ENCODE peak calls at places on chromosomes 4 and X, in four cellular contexts. One of them, this sample, is unnamed.

GRCh38 chr4:135966936-135967335 is 1565.4 kb downstream of the PCDH18 start:
- DNase-seq in fibroblast of lung: no peak
- DNase-seq in GM23248: no peak
- DNase-seq in K562: no peak
- DNase-seq in this sample: no peak

GRCh38 chrX:152635941-152636340 is 1.8 kb upstream of the GABRQ start:
- DNase-seq in fibroblast of lung: peak
- DNase-seq in GM23248: peak
- DNase-seq in K562: peak
- DNase-seq in this sample: peak

GRCh38 chr4:91118597-91118996 is 991.4 kb downstream of the CCSER1 start:
- DNase-seq in fibroblast of lung: no peak
- DNase-seq in GM23248: no peak
- DNase-seq in K562: no peak
- DNase-seq in this sample: no peak

GRCh38 chr4:40553995-40554394 is 75.7 kb downstream of the RBM47 start:
- DNase-seq in fibroblast of lung: no peak
- DNase-seq in GM23248: no peak
- DNase-seq in K562: peak
- DNase-seq in this sample: no peak

GRCh38 chr4:124111922-124112321 is 600.6 kb downstream of the ANKRD50 start:
- DNase-seq in fibroblast of lung: peak
- DNase-seq in GM23248: peak
- DNase-seq in K562: peak
- DNase-seq in this sample: peak

GRCh38 chr4:152936446-152937279 is 540 bp downstream of the FHDC1 start:
- DNase-seq in fibroblast of lung: no peak
- DNase-seq in GM23248: peak
- DNase-seq in K562: peak
- DNase-seq in this sample: peak

GRCh38 chr4:13527983-13528822 is 16.1 kb downstream of the NKX3-2 start:
- DNase-seq in fibroblast of lung: no peak
- DNase-seq in GM23248: no peak
- DNase-seq in K562: no peak
- DNase-seq in this sample: no peak

GRCh38 chrX:2696698-2697215 is 5.7 kb downstream of the CD99 start:
- DNase-seq in fibroblast of lung: peak
- DNase-seq in GM23248: peak
- DNase-seq in K562: peak
- DNase-seq in this sample: no peak

GRCh38 chrX:133859860-133860259 is 125.5 kb downstream of the GPC3 start:
- DNase-seq in fibroblast of lung: peak
- DNase-seq in GM23248: peak
- DNase-seq in K562: no peak
- DNase-seq in this sample: no peak

GRCh38 chrX:77640702-77641101 is 145.3 kb downstream of the ATRX start:
- DNase-seq in fibroblast of lung: no peak
- DNase-seq in GM23248: no peak
- DNase-seq in K562: no peak
- DNase-seq in this sample: no peak

GRCh38 chr4:13657016-13657415 is 29.5 kb upstream of the BOD1L1 start:
- DNase-seq in fibroblast of lung: no peak
- DNase-seq in GM23248: no peak
- DNase-seq in K562: no peak
- DNase-seq in this sample: no peak

GRCh38 chr4:921830-922331 is 10.2 kb downstream of the GAK start:
- DNase-seq in fibroblast of lung: no peak
- DNase-seq in GM23248: no peak
- DNase-seq in K562: no peak
- DNase-seq in this sample: no peak

GRCh38 chr4:925171-925570 is 6.9 kb downstream of the GAK start:
- DNase-seq in fibroblast of lung: no peak
- DNase-seq in GM23248: no peak
- DNase-seq in K562: no peak
- DNase-seq in this sample: no peak

GRCh38 chr4:925771-926500 is 6.2 kb downstream of the GAK start:
- DNase-seq in fibroblast of lung: no peak
- DNase-seq in GM23248: no peak
- DNase-seq in K562: no peak
- DNase-seq in this sample: no peak

GRCh38 chr4:926538-926937 is 5.6 kb downstream of the GAK start:
- DNase-seq in fibroblast of lung: peak
- DNase-seq in GM23248: peak
- DNase-seq in K562: peak
- DNase-seq in this sample: peak

DNA sequence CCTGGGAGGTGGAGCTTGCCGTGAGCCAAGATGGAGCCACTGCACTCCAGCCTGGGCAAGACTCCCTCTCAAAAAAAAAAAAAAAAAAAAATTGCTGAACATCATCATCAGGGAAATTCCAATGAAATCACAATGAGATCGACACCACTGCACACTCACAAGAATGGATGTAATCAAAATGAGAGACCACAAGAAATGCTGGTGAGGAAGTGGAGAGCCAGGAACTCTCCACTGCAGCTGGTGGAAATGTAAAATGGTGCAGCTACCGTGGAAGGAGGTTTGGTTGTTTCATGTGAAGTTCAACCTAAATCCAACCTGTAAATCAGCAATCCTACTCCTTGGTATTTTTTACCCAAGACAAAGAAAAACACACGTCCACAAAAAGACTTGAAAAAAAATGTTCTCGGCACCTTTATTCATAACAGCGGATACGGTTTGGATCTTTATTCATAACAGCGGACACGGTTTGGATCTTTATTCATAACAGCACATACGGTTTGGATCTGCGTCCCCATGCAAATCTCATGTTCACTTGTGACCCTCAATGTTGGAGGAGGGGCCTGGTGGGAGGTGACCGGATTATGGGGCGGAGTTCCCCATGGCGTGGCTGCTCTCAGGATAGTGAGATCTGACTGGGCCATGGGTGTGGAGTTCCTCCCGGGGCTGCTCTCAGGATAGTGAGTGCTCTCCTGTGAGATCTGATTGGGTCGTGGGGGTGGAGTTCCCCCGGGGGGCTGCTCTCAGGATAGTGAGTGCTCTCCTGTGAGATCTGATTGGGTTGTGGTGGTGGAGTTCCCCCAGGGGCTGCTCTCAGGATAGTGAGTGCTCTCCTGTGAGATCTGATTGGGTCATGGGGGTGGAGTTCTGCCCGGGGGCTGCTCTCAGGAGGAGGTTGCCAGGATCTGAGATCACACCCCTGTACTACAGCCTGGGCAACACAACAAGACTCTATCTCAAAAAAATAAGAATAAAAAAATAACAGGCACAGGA is 7.7 kb downstream of the GAK start:
- DNase-seq in fibroblast of lung: no peak
- DNase-seq in GM23248: peak
- DNase-seq in K562: peak
- DNase-seq in this sample: no peak
- H2AFZ ChIP-seq in fibroblast of lung: no peak
- H2AFZ ChIP-seq in GM23248: no peak
- H2AFZ ChIP-seq in K562: no peak
- H2AFZ ChIP-seq in this sample: no peak

DNA sequence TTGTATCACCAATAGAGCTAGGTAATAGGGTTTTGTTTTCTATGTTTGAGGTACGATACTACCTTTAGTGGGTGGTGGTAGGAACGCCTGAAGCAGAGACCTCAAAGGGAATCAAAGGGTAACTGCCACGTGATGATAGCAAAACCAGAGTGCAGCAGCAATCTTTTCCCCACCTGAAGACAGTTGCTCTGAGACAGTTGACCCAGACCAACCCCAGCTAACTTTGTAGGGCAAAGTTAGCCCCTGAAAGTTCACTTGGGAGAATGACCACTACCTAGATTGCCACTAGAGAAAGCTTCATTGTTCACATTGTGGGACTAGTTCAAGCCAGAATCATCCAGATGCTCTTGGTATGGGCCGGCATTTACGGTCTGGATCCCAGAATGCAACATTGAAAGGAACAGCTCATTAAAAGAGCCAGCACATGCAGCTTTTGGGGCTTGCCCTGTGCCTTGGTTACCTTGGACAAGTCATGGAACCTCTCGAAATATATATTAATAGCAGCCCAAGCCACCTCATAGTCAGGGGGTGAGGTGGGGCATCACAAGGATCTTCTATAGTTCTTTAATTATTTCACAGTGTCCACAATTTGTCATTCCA is 4.0 kb downstream of the SEPTIN6 start:
- DNase-seq in fibroblast of lung: no peak
- DNase-seq in GM23248: no peak
- DNase-seq in K562: no peak
- DNase-seq in this sample: no peak
- H3K4me3 ChIP-seq in fibroblast of lung: no peak
- H3K4me3 ChIP-seq in GM23248: no peak
- H3K4me3 ChIP-seq in K562: no peak
- H3K4me3 ChIP-seq in this sample: no peak

GRCh38 chr4:72954811-72955210 is 114.7 kb downstream of the COX18 start:
- DNase-seq in fibroblast of lung: no peak
- DNase-seq in GM23248: peak
- DNase-seq in K562: no peak
- DNase-seq in this sample: no peak
- H2AFZ ChIP-seq in fibroblast of lung: no peak
- H2AFZ ChIP-seq in GM23248: no peak
- H2AFZ ChIP-seq in K562: no peak
- H2AFZ ChIP-seq in this sample: no peak

DNA sequence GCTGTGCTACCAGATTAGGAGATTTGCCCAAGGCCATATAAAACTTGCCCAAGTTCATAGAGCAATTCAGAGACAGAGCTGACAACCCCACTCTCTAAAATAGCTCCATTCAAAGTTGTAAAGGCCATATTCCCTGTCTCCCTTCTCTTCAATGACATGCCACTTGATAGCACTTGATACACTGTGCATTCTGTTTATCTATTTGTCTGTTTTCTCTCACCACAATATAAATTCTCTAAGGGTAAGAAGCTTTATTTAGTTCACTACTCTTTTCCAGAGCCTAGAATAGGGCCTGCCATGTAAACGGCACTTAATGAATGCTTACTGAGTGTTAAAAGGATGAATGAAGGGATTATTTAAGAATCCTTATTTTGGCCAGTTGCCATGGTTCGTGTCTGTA is 24.1 kb upstream of the MAP9 start:
- DNase-seq in fibroblast of lung: no peak
- DNase-seq in GM23248: no peak
- DNase-seq in K562: no peak
- DNase-seq in this sample: no peak
- H3K4me3 ChIP-seq in fibroblast of lung: no peak
- H3K4me3 ChIP-seq in GM23248: no peak
- H3K4me3 ChIP-seq in K562: no peak
- H3K4me3 ChIP-seq in this sample: no peak

GRCh38 chrX:23926015-23926414 is 18.2 kb downstream of the CXorf58 start:
- DNase-seq in fibroblast of lung: no peak
- DNase-seq in GM23248: no peak
- DNase-seq in K562: no peak
- DNase-seq in this sample: no peak

GRCh38 chrX:23937100-23937499 is 29.3 kb downstream of the CXorf58 start:
- DNase-seq in fibroblast of lung: no peak
- DNase-seq in GM23248: peak
- DNase-seq in K562: no peak
- DNase-seq in this sample: no peak

GRCh38 chrX:23935116-23935515 is 27.3 kb downstream of the CXorf58 start:
- DNase-seq in fibroblast of lung: no peak
- DNase-seq in GM23248: peak
- DNase-seq in K562: no peak
- DNase-seq in this sample: no peak

GRCh38 chrX:23936198-23936597 is 28.4 kb downstream of the CXorf58 start:
- DNase-seq in fibroblast of lung: no peak
- DNase-seq in GM23248: no peak
- DNase-seq in K562: no peak
- DNase-seq in this sample: no peak

GRCh38 chrX:23931149-23931604 is 23.4 kb downstream of the CXorf58 start:
- DNase-seq in fibroblast of lung: no peak
- DNase-seq in GM23248: no peak
- DNase-seq in K562: no peak
- DNase-seq in this sample: peak
- H2AFZ ChIP-seq in fibroblast of lung: no peak
- H2AFZ ChIP-seq in GM23248: no peak
- H2AFZ ChIP-seq in K562: no peak
- H2AFZ ChIP-seq in this sample: no peak

DNA sequence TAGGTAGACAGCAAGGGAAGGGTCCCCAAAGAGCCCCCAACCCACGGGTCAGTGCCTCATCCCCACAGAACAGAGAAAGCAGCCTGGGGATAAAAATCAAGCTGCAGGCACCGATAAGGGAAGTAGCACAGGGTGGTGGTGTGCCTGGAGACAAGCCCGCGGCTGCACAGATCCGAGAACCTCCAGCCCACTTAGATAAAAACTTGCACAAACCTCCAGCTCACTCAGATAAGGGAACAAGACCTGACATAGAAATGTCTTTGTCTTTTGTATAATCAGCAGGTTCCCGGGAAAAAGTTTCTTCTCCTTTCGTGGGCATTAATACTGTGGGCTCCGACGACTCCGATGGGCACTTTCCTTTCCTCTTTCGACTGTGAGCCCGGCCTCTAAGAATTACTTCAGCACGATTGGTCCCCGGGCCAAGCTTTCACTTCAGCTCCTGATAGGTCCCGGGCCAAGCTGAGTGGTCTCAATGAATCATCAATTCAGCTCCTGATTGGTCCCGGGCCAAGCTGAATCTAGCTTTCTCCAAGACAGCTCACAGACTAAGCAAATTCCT is 32.4 kb downstream of the PRDX4 start:
- DNase-seq in fibroblast of lung: peak
- DNase-seq in GM23248: peak
- DNase-seq in K562: peak
- DNase-seq in this sample: peak
- H3K4me3 ChIP-seq in fibroblast of lung: no peak
- H3K4me3 ChIP-seq in GM23248: no peak
- H3K4me3 ChIP-seq in K562: peak
- H3K4me3 ChIP-seq in this sample: no peak